ENCODE peak calls at places on chromosomes 2 and 18, in eight cellular contexts. One of them, this sample, is unnamed.

GRCh38 chr2:131658769-131659131 is 131.1 kb downstream of the CCDC74A start:
- DNase-seq in HCT116: no peak
- DNase-seq in psoas muscle: no peak
- DNase-seq in IMR-90: no peak
- DNase-seq in NB4: no peak
- DNase-seq in astrocyte: no peak
- DNase-seq in A549: no peak
- DNase-seq in stomach: no peak
- DNase-seq in this sample: no peak

GRCh38 chr2:227508001-227508400 is 36.0 kb downstream of the AGFG1 start:
- DNase-seq in HCT116: no peak
- DNase-seq in psoas muscle: no peak
- DNase-seq in IMR-90: no peak
- DNase-seq in NB4: no peak
- DNase-seq in astrocyte: no peak
- DNase-seq in A549: no peak
- DNase-seq in stomach: no peak
- DNase-seq in this sample: no peak

GRCh38 chr18:52326001-52326400 is 14.0 kb upstream of the DCC start:
- DNase-seq in HCT116: no peak
- DNase-seq in psoas muscle: no peak
- DNase-seq in IMR-90: peak
- DNase-seq in NB4: no peak
- DNase-seq in astrocyte: peak
- DNase-seq in A549: no peak
- DNase-seq in stomach: no peak
- DNase-seq in this sample: no peak

GRCh38 chr2:100983684-100984310 is 18.3 kb upstream of the RPL31 start:
- DNase-seq in HCT116: no peak
- DNase-seq in psoas muscle: no peak
- DNase-seq in IMR-90: no peak
- DNase-seq in NB4: no peak
- DNase-seq in astrocyte: no peak
- DNase-seq in A549: no peak
- DNase-seq in stomach: no peak
- DNase-seq in this sample: no peak

GRCh38 chr2:147855316-147855715 is 10.5 kb downstream of the ACVR2A start:
- DNase-seq in HCT116: no peak
- DNase-seq in psoas muscle: no peak
- DNase-seq in IMR-90: no peak
- DNase-seq in NB4: no peak
- DNase-seq in astrocyte: no peak
- DNase-seq in A549: no peak
- DNase-seq in stomach: no peak
- DNase-seq in this sample: no peak

GRCh38 chr2:40285391-40285790 is 166.5 kb downstream of the SLC8A1 start:
- DNase-seq in HCT116: no peak
- DNase-seq in psoas muscle: no peak
- DNase-seq in IMR-90: no peak
- DNase-seq in NB4: no peak
- DNase-seq in astrocyte: peak
- DNase-seq in A549: no peak
- DNase-seq in stomach: no peak
- DNase-seq in this sample: no peak

GRCh38 chr2:152033146-152033545 is 65.7 kb downstream of the CACNB4 start:
- DNase-seq in HCT116: no peak
- DNase-seq in psoas muscle: no peak
- DNase-seq in IMR-90: no peak
- DNase-seq in NB4: no peak
- DNase-seq in astrocyte: no peak
- DNase-seq in A549: no peak
- DNase-seq in stomach: no peak
- DNase-seq in this sample: no peak

GRCh38 chr18:21851327-21851961 is 110.9 kb downstream of the MIB1 start:
- DNase-seq in HCT116: no peak
- DNase-seq in psoas muscle: no peak
- DNase-seq in IMR-90: peak
- DNase-seq in NB4: peak
- DNase-seq in astrocyte: no peak
- DNase-seq in A549: peak
- DNase-seq in stomach: no peak
- DNase-seq in this sample: peak

GRCh38 chr18:7066965-7067555 is 50.5 kb downstream of the LAMA1 start:
- DNase-seq in HCT116: no peak
- DNase-seq in psoas muscle: no peak
- DNase-seq in IMR-90: peak
- DNase-seq in NB4: no peak
- DNase-seq in astrocyte: no peak
- DNase-seq in A549: no peak
- DNase-seq in stomach: no peak
- DNase-seq in this sample: peak
- H3K4me3 ChIP-seq in HCT116: no peak
- H3K4me3 ChIP-seq in psoas muscle: no peak
- H3K4me3 ChIP-seq in IMR-90: no peak
- H3K4me3 ChIP-seq in NB4: no peak
- H3K4me3 ChIP-seq in astrocyte: no peak
- H3K4me3 ChIP-seq in A549: no peak
- H3K4me3 ChIP-seq in stomach: no peak
- H3K4me3 ChIP-seq in this sample: no peak

DNA sequence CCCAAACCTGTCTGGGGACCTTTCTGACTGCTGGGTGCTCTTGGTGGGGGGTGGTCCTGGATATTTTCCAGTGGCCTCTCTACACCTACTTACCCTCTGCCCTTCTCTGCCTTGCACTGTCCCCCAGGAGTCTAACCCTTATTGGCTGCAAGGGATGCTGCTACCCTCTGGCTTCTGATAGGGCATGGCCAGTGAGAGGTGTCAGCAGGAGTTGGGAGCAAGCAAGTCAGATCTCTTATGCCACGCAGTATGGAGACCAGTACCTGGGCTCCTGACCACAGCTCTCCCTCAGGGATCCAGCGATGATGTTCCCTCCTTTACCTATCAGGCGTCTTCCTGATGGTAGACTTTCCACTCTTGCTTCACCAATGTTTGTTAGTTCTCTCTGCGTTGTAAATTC is 373.7 kb downstream of the SOCS6 start:
- DNase-seq in HCT116: no peak
- DNase-seq in psoas muscle: no peak
- DNase-seq in IMR-90: no peak
- DNase-seq in NB4: no peak
- DNase-seq in astrocyte: no peak
- DNase-seq in A549: no peak
- DNase-seq in stomach: no peak
- DNase-seq in this sample: no peak
- TF ChIP-seq CTCF in HCT116: no peak
- TF ChIP-seq CTCF in psoas muscle: no peak
- TF ChIP-seq CTCF in IMR-90: no peak
- TF ChIP-seq CTCF in NB4: no peak
- TF ChIP-seq CTCF in astrocyte: no peak
- TF ChIP-seq CTCF in A549: no peak
- TF ChIP-seq CTCF in stomach: no peak
- TF ChIP-seq CTCF in this sample: no peak

GRCh38 chr2:44951714-44952113 is 10.2 kb downstream of the SIX3 start:
- DNase-seq in HCT116: no peak
- DNase-seq in psoas muscle: no peak
- DNase-seq in IMR-90: no peak
- DNase-seq in NB4: peak
- DNase-seq in astrocyte: no peak
- DNase-seq in A549: no peak
- DNase-seq in stomach: no peak
- DNase-seq in this sample: no peak

GRCh38 chr2:44952806-44953685 is 11.5 kb downstream of the SIX3 start:
- DNase-seq in HCT116: no peak
- DNase-seq in psoas muscle: no peak
- DNase-seq in IMR-90: no peak
- DNase-seq in NB4: no peak
- DNase-seq in astrocyte: no peak
- DNase-seq in A549: no peak
- DNase-seq in stomach: no peak
- DNase-seq in this sample: peak

GRCh38 chr2:44953686-44953976 is 12.1 kb downstream of the SIX3 start:
- DNase-seq in HCT116: no peak
- DNase-seq in psoas muscle: no peak
- DNase-seq in IMR-90: no peak
- DNase-seq in NB4: no peak
- DNase-seq in astrocyte: no peak
- DNase-seq in A549: no peak
- DNase-seq in stomach: no peak
- DNase-seq in this sample: no peak

GRCh38 chr2:44951124-44951523 is 9.6 kb downstream of the SIX3 start:
- DNase-seq in HCT116: no peak
- DNase-seq in psoas muscle: no peak
- DNase-seq in IMR-90: no peak
- DNase-seq in NB4: no peak
- DNase-seq in astrocyte: no peak
- DNase-seq in A549: no peak
- DNase-seq in stomach: no peak
- DNase-seq in this sample: no peak

DNA sequence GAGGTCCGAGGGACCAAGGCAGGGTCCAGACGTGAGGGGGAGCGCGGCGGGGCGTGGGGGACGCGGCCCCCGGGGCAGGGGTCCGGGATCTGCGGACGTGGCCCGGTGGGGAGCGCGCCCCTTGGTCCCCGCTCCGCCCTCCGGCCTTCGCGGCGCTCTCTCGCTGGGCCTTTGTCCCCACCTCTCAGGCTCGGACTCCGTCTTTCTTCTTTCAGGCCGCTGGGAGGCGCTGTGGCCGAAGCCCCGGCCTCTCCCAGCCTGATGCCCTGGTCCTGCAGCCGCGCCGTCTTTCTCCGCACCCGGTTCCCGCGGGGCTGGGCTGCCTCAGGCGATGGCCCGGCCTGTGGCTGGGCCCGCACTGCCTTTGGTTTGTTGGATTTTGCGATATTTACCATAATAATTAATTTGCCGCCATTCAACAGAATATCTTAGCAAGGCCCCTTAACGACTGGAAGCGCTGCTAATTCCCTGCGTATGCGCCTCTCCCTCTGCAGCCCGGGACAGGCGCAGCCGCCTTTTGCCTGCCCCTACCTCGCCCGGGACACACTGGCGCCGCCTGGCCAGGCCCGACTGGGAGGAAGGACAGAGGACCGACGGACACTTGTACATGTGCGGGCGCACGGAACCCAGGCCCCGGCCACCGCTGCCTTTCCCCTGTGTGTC is 10.8 kb downstream of the SIX3 start:
- DNase-seq in HCT116: peak
- DNase-seq in psoas muscle: peak
- DNase-seq in IMR-90: peak
- DNase-seq in NB4: peak
- DNase-seq in astrocyte: no peak
- DNase-seq in A549: peak
- DNase-seq in stomach: peak
- DNase-seq in this sample: peak
- H3K4me3 ChIP-seq in HCT116: peak
- H3K4me3 ChIP-seq in psoas muscle: peak
- H3K4me3 ChIP-seq in IMR-90: no peak
- H3K4me3 ChIP-seq in NB4: no peak
- H3K4me3 ChIP-seq in astrocyte: peak
- H3K4me3 ChIP-seq in A549: peak
- H3K4me3 ChIP-seq in stomach: peak
- H3K4me3 ChIP-seq in this sample: peak

DNA sequence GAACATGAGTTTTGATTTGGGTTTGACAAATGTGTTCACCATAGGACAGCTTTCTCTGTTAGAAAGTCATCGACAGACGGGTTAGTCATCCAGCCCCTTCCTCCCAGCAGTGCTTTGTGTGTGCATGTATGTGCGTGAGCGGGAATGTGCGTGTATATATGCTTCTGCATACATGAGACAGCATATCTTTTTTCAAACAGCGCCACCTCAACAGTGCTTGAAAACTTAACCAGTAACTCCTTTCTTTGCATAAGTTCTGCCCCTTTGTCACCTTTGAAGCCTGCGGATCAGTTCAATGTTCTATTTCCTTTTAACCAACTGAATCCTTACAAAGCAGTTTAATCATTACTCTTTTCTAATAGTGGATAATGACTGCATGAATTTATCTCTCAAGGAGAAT is 351.4 kb downstream of the LPIN1 start:
- DNase-seq in HCT116: no peak
- DNase-seq in psoas muscle: no peak
- DNase-seq in IMR-90: no peak
- DNase-seq in NB4: no peak
- DNase-seq in astrocyte: no peak
- DNase-seq in A549: no peak
- DNase-seq in stomach: no peak
- DNase-seq in this sample: no peak
- TF ChIP-seq CTCF in HCT116: no peak
- TF ChIP-seq CTCF in psoas muscle: no peak
- TF ChIP-seq CTCF in IMR-90: no peak
- TF ChIP-seq CTCF in NB4: no peak
- TF ChIP-seq CTCF in astrocyte: no peak
- TF ChIP-seq CTCF in A549: no peak
- TF ChIP-seq CTCF in stomach: no peak
- TF ChIP-seq CTCF in this sample: no peak

GRCh38 chr2:202149155-202149762 is 76.2 kb downstream of the KIAA2012 start:
- DNase-seq in HCT116: no peak
- DNase-seq in psoas muscle: peak
- DNase-seq in IMR-90: peak
- DNase-seq in NB4: no peak
- DNase-seq in astrocyte: peak
- DNase-seq in A549: no peak
- DNase-seq in stomach: no peak
- DNase-seq in this sample: peak
- H3K4me3 ChIP-seq in HCT116: no peak
- H3K4me3 ChIP-seq in psoas muscle: no peak
- H3K4me3 ChIP-seq in IMR-90: no peak
- H3K4me3 ChIP-seq in NB4: no peak
- H3K4me3 ChIP-seq in astrocyte: no peak
- H3K4me3 ChIP-seq in A549: no peak
- H3K4me3 ChIP-seq in stomach: no peak
- H3K4me3 ChIP-seq in this sample: no peak

DNA sequence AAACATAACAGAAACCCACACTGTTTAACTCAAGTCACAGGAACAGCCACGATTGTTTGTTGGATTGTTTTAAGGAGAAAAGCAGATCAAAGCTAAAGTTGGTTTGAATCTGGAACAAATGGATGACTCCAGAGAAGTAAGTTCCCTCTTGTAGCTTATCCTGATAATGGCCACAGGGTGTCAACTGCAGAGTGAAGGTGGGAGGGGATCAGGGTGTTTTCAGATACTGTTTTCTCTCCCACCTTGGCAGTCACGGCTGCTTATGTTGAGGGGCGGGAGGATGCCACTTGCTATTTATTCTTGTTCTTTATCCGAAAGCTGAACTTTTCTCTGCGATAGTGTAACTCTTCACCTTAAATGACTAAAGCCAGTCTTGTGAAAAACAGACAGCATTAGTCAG is 36.5 kb upstream of the INPP4A start:
- DNase-seq in HCT116: no peak
- DNase-seq in psoas muscle: no peak
- DNase-seq in IMR-90: no peak
- DNase-seq in NB4: no peak
- DNase-seq in astrocyte: no peak
- DNase-seq in A549: no peak
- DNase-seq in stomach: no peak
- DNase-seq in this sample: no peak
- TF ChIP-seq CTCF in HCT116: no peak
- TF ChIP-seq CTCF in psoas muscle: no peak
- TF ChIP-seq CTCF in IMR-90: no peak
- TF ChIP-seq CTCF in NB4: no peak
- TF ChIP-seq CTCF in astrocyte: no peak
- TF ChIP-seq CTCF in A549: no peak
- TF ChIP-seq CTCF in stomach: no peak
- TF ChIP-seq CTCF in this sample: no peak